ENCODE peak calls at places on chromosome 5, in six cellular contexts. X, N, V, S, P and H are unnamed samples.

GRCh38 chr5:76025790-76026189 is 57.4 kb upstream of the SV2C start:
- DNase-seq in P (no peak), S (no peak), V (no peak), X (no peak), N (no peak), H (no peak)

GRCh38 chr5:14199902-14200301 is 56.8 kb downstream of the TRIO start:
- DNase-seq in N (no peak), V (no peak), X (no peak), S (no peak), P (peak), H (no peak)

GRCh38 chr5:541888-542692 is 17.8 kb upstream of the SLC9A3 start:
- DNase-seq in S (peak), X (no peak), V (no peak), P (no peak), N (no peak), H (no peak)

GRCh38 chr5:118924006-118924389 is 64.3 kb downstream of the DTWD2 start:
- DNase-seq in S (no peak), V (no peak), P (no peak), N (no peak), X (no peak), H (no peak)

GRCh38 chr5:141245250-141245717 is at the start of gene PCDHB15:
- DNase-seq in V (no peak), X (peak), P (no peak), S (peak), N (no peak), H (no peak)

GRCh38 chr5:168792678-168793077 is 213.5 kb upstream of the PANK3 start:
- DNase-seq in X (no peak), S (no peak), N (no peak), P (no peak), V (no peak), H (no peak)

GRCh38 chr5:148458036-148458888 is 74.5 kb downstream of the FBXO38 start:
- DNase-seq in X (no peak), S (no peak), N (no peak), P (no peak), V (no peak), H (no peak)

GRCh38 chr5:91357012-91357634 is 26.0 kb downstream of the ARRDC3 start:
- DNase-seq in V (no peak), N (no peak), S (peak), X (no peak), P (no peak), H (no peak)

GRCh38 chr5:65893749-65894430 is 32.5 kb upstream of the ERBIN start:
- DNase-seq in N (no peak), V (no peak), X (no peak), P (no peak), S (no peak), H (no peak)